ENCODE peak calls at places on chromosomes 7 and 10, in six cellular contexts. One of them, this sample, is unnamed.

GRCh38 chr10:48266528-48266927 is 8.0 kb downstream of the FRMPD2 start:
- DNase-seq in cardiac muscle cell: no peak
- DNase-seq in IMR-90: no peak
- DNase-seq in HCT116: no peak
- DNase-seq in right cardiac atrium: no peak
- DNase-seq in naive thymus-derived CD4-positive, alpha-beta T cell: no peak
- DNase-seq in this sample: no peak

GRCh38 chr7:74174606-74175082 is 488 bp downstream of the EIF4H start:
- DNase-seq in cardiac muscle cell: peak; percentile 66
- DNase-seq in IMR-90: peak; percentile 51
- DNase-seq in HCT116: no peak
- DNase-seq in right cardiac atrium: peak; percentile 79
- DNase-seq in naive thymus-derived CD4-positive, alpha-beta T cell: no peak
- DNase-seq in this sample: peak; percentile 71

GRCh38 chr7:68417659-68418058 is 1180.6 kb upstream of the AUTS2 start:
- DNase-seq in cardiac muscle cell: no peak
- DNase-seq in IMR-90: no peak
- DNase-seq in HCT116: no peak
- DNase-seq in right cardiac atrium: no peak
- DNase-seq in naive thymus-derived CD4-positive, alpha-beta T cell: no peak
- DNase-seq in this sample: no peak

GRCh38 chr10:24701447-24701846 is 22.2 kb downstream of the ARHGAP21 start:
- DNase-seq in cardiac muscle cell: peak; percentile 33
- DNase-seq in IMR-90: no peak
- DNase-seq in HCT116: no peak
- DNase-seq in right cardiac atrium: no peak
- DNase-seq in naive thymus-derived CD4-positive, alpha-beta T cell: no peak
- DNase-seq in this sample: no peak

GRCh38 chr10:17657116-17657500 is 13.2 kb downstream of the STAM start:
- DNase-seq in cardiac muscle cell: no peak
- DNase-seq in IMR-90: no peak
- DNase-seq in HCT116: no peak
- DNase-seq in right cardiac atrium: no peak
- DNase-seq in naive thymus-derived CD4-positive, alpha-beta T cell: no peak
- DNase-seq in this sample: no peak

GRCh38 chr7:143965280-143965679 is 10.6 kb downstream of the OR2F1 start:
- DNase-seq in cardiac muscle cell: peak; percentile 68
- DNase-seq in IMR-90: no peak
- DNase-seq in HCT116: no peak
- DNase-seq in right cardiac atrium: no peak
- DNase-seq in naive thymus-derived CD4-positive, alpha-beta T cell: no peak
- DNase-seq in this sample: no peak

GRCh38 chr10:110446954-110447608 is 50.6 kb upstream of the DUSP5 start:
- DNase-seq in cardiac muscle cell: peak; percentile 94
- DNase-seq in IMR-90: peak; percentile 95
- DNase-seq in HCT116: no peak
- DNase-seq in right cardiac atrium: no peak
- DNase-seq in naive thymus-derived CD4-positive, alpha-beta T cell: no peak
- DNase-seq in this sample: no peak

GRCh38 chr10:87596351-87596750 is 63.3 kb upstream of the PAPSS2 start:
- DNase-seq in cardiac muscle cell: no peak
- DNase-seq in IMR-90: no peak
- DNase-seq in HCT116: no peak
- DNase-seq in right cardiac atrium: no peak
- DNase-seq in naive thymus-derived CD4-positive, alpha-beta T cell: no peak
- DNase-seq in this sample: no peak

GRCh38 chr10:12742776-12743175 is 258.7 kb downstream of the CCDC3 start:
- DNase-seq in cardiac muscle cell: no peak
- DNase-seq in IMR-90: no peak
- DNase-seq in HCT116: no peak
- DNase-seq in right cardiac atrium: no peak
- DNase-seq in naive thymus-derived CD4-positive, alpha-beta T cell: no peak
- DNase-seq in this sample: no peak

GRCh38 chr10:778626-779330 is 89.3 kb upstream of the DIP2C start:
- DNase-seq in cardiac muscle cell: no peak
- DNase-seq in IMR-90: peak; percentile 28
- DNase-seq in HCT116: no peak
- DNase-seq in right cardiac atrium: no peak
- DNase-seq in naive thymus-derived CD4-positive, alpha-beta T cell: no peak
- DNase-seq in this sample: no peak

GRCh38 chr10:89118091-89118490 is 89.0 kb downstream of the CH25H start:
- DNase-seq in cardiac muscle cell: peak; percentile 35
- DNase-seq in IMR-90: peak; percentile 69
- DNase-seq in HCT116: peak; percentile 47
- DNase-seq in right cardiac atrium: no peak
- DNase-seq in naive thymus-derived CD4-positive, alpha-beta T cell: no peak
- DNase-seq in this sample: no peak

GRCh38 chr10:30435068-30435422 is 1.1 kb downstream of the MAP3K8 start:
- DNase-seq in cardiac muscle cell: peak; percentile 62
- DNase-seq in IMR-90: peak; percentile 52
- DNase-seq in HCT116: no peak
- DNase-seq in right cardiac atrium: peak; percentile 65
- DNase-seq in naive thymus-derived CD4-positive, alpha-beta T cell: peak; percentile 18
- DNase-seq in this sample: peak; percentile 57

GRCh38 chr10:118590334-118590733 is 5.1 kb downstream of the PRLHR start:
- DNase-seq in cardiac muscle cell: peak; percentile 66
- DNase-seq in IMR-90: no peak
- DNase-seq in HCT116: no peak
- DNase-seq in right cardiac atrium: no peak
- DNase-seq in naive thymus-derived CD4-positive, alpha-beta T cell: no peak
- DNase-seq in this sample: peak; percentile 50

GRCh38 chr7:130844811-130845580 is 111.0 kb upstream of the KLF14 start:
- DNase-seq in cardiac muscle cell: peak; percentile 28
- DNase-seq in IMR-90: peak; percentile 56
- DNase-seq in HCT116: peak; percentile 87
- DNase-seq in right cardiac atrium: no peak
- DNase-seq in naive thymus-derived CD4-positive, alpha-beta T cell: no peak
- DNase-seq in this sample: no peak

GRCh38 chr10:45592926-45593325 is 79.6 kb downstream of the ZFAND4 start:
- DNase-seq in cardiac muscle cell: no peak
- DNase-seq in IMR-90: no peak
- DNase-seq in HCT116: no peak
- DNase-seq in right cardiac atrium: no peak
- DNase-seq in naive thymus-derived CD4-positive, alpha-beta T cell: no peak
- DNase-seq in this sample: no peak

GRCh38 chr7:149422065-149422913 is 38.6 kb downstream of the ZNF777 start:
- DNase-seq in cardiac muscle cell: peak; percentile 83
- DNase-seq in IMR-90: peak; percentile 53
- DNase-seq in HCT116: peak; percentile 53
- DNase-seq in right cardiac atrium: peak; percentile 85
- DNase-seq in naive thymus-derived CD4-positive, alpha-beta T cell: peak; percentile 81
- DNase-seq in this sample: peak; percentile 65

GRCh38 chr7:36154255-36155212 is 1.5 kb downstream of the EEPD1 start:
- DNase-seq in cardiac muscle cell: no peak
- DNase-seq in IMR-90: no peak
- DNase-seq in HCT116: no peak
- DNase-seq in right cardiac atrium: peak; percentile 67
- DNase-seq in naive thymus-derived CD4-positive, alpha-beta T cell: no peak
- DNase-seq in this sample: peak; percentile 27

GRCh38 chr7:41702635-41703371 is at the start of gene INHBA:
- DNase-seq in cardiac muscle cell: peak; percentile 81
- DNase-seq in IMR-90: peak; percentile 98
- DNase-seq in HCT116: no peak
- DNase-seq in right cardiac atrium: no peak
- DNase-seq in naive thymus-derived CD4-positive, alpha-beta T cell: no peak
- DNase-seq in this sample: peak; percentile 70

GRCh38 chr7:41701542-41701941 is 1.3 kb downstream of the INHBA start:
- DNase-seq in cardiac muscle cell: no peak
- DNase-seq in IMR-90: peak; percentile 33
- DNase-seq in HCT116: no peak
- DNase-seq in right cardiac atrium: no peak
- DNase-seq in naive thymus-derived CD4-positive, alpha-beta T cell: no peak
- DNase-seq in this sample: no peak

GRCh38 chr7:41700044-41700471 is 2.8 kb downstream of the INHBA start:
- DNase-seq in cardiac muscle cell: peak; percentile 25
- DNase-seq in IMR-90: peak; percentile 35
- DNase-seq in HCT116: no peak
- DNase-seq in right cardiac atrium: no peak
- DNase-seq in naive thymus-derived CD4-positive, alpha-beta T cell: no peak
- DNase-seq in this sample: no peak

GRCh38 chr7:41699532-41699931 is 3.4 kb downstream of the INHBA start:
- DNase-seq in cardiac muscle cell: peak; percentile 50
- DNase-seq in IMR-90: peak; percentile 53
- DNase-seq in HCT116: no peak
- DNase-seq in right cardiac atrium: no peak
- DNase-seq in naive thymus-derived CD4-positive, alpha-beta T cell: no peak
- DNase-seq in this sample: peak; percentile 35

GRCh38 chr7:41701068-41701467 is 1.8 kb downstream of the INHBA start:
- DNase-seq in cardiac muscle cell: no peak
- DNase-seq in IMR-90: no peak
- DNase-seq in HCT116: no peak
- DNase-seq in right cardiac atrium: no peak
- DNase-seq in naive thymus-derived CD4-positive, alpha-beta T cell: no peak
- DNase-seq in this sample: no peak
- H3K27me3 ChIP-seq in cardiac muscle cell: no peaks in the 10 kb centered on the region
- H3K27me3 ChIP-seq in IMR-90: no peaks in the 10 kb centered on the region
- H3K27me3 ChIP-seq in HCT116: no peaks in the 10 kb centered on the region
- H3K27me3 ChIP-seq in right cardiac atrium: no peaks in the 10 kb centered on the region
- H3K27me3 ChIP-seq in naive thymus-derived CD4-positive, alpha-beta T cell: no peaks in the 10 kb centered on the region
- H3K27me3 ChIP-seq in this sample: no peaks in the 10 kb centered on the region

GRCh38 chr7:88256906-88257305 is 37.1 kb upstream of the SRI start:
- DNase-seq in cardiac muscle cell: no peak
- DNase-seq in IMR-90: no peak
- DNase-seq in HCT116: no peak
- DNase-seq in right cardiac atrium: no peak
- DNase-seq in naive thymus-derived CD4-positive, alpha-beta T cell: no peak
- DNase-seq in this sample: no peak
- H3K4me3 ChIP-seq in cardiac muscle cell: no peak overlapping the region
- H3K4me3 ChIP-seq in IMR-90: no peak overlapping the region
- H3K4me3 ChIP-seq in HCT116: no peak overlapping the region
- H3K4me3 ChIP-seq in right cardiac atrium: no peak overlapping the region
- H3K4me3 ChIP-seq in naive thymus-derived CD4-positive, alpha-beta T cell: no peak overlapping the region
- H3K4me3 ChIP-seq in this sample: no peak overlapping the region

GRCh38 chr7:39608278-39608677 is 15.1 kb upstream of the RALA start:
- DNase-seq in cardiac muscle cell: no peak
- DNase-seq in IMR-90: no peak
- DNase-seq in HCT116: no peak
- DNase-seq in right cardiac atrium: no peak
- DNase-seq in naive thymus-derived CD4-positive, alpha-beta T cell: no peak
- DNase-seq in this sample: no peak
- H3K27ac ChIP-seq in cardiac muscle cell: no peak overlapping the region
- H3K27ac ChIP-seq in IMR-90: no peak overlapping the region
- H3K27ac ChIP-seq in HCT116: no peak overlapping the region
- H3K27ac ChIP-seq in right cardiac atrium: no peak overlapping the region
- H3K27ac ChIP-seq in naive thymus-derived CD4-positive, alpha-beta T cell: no peak overlapping the region
- H3K27ac ChIP-seq in this sample: no peak overlapping the region

GRCh38 chr7:1288390-1288995 is 55.8 kb downstream of the UNCX start:
- DNase-seq in cardiac muscle cell: no peak
- DNase-seq in IMR-90: no peak
- DNase-seq in HCT116: no peak
- DNase-seq in right cardiac atrium: peak; percentile 50
- DNase-seq in naive thymus-derived CD4-positive, alpha-beta T cell: no peak
- DNase-seq in this sample: no peak
- H3K27me3 ChIP-seq in cardiac muscle cell: no peaks in the 10 kb centered on the region
- H3K27me3 ChIP-seq in IMR-90: peaks cover 74% of the 10 kb centered on the region
- H3K27me3 ChIP-seq in HCT116: no peaks in the 10 kb centered on the region
- H3K27me3 ChIP-seq in right cardiac atrium: no peaks in the 10 kb centered on the region
- H3K27me3 ChIP-seq in naive thymus-derived CD4-positive, alpha-beta T cell: no peaks in the 10 kb centered on the region
- H3K27me3 ChIP-seq in this sample: no peaks in the 10 kb centered on the region

DNA sequence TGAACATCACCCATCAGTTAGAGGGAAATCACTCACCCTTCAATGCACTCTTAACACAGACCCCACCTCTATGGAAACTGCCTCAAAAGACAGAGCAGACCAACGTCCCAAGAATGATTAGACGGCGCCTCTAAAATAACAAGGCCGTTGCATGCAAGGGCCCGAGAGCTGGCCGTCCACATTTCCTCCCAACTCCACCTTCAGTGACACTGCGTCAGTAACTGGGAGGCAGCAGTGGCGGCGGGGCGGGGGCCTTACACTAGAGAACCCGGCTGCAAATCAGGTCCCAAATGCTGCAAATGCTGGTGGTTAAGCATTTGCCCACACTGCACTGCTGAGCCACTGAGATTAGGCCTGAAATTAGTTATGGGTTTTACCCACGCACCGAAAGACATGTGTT is 115.0 kb downstream of the PTPRN2 start:
- DNase-seq in cardiac muscle cell: no peak
- DNase-seq in IMR-90: no peak
- DNase-seq in HCT116: no peak
- DNase-seq in right cardiac atrium: no peak
- DNase-seq in naive thymus-derived CD4-positive, alpha-beta T cell: no peak
- DNase-seq in this sample: no peak
- H3K4me3 ChIP-seq in cardiac muscle cell: no peak overlapping the region
- H3K4me3 ChIP-seq in IMR-90: no peak overlapping the region
- H3K4me3 ChIP-seq in HCT116: no peak overlapping the region
- H3K4me3 ChIP-seq in right cardiac atrium: no peak overlapping the region
- H3K4me3 ChIP-seq in naive thymus-derived CD4-positive, alpha-beta T cell: no peak overlapping the region
- H3K4me3 ChIP-seq in this sample: no peak overlapping the region

GRCh38 chr10:60731134-60731883 is 47.0 kb upstream of the CDK1 start:
- DNase-seq in cardiac muscle cell: no peak
- DNase-seq in IMR-90: no peak
- DNase-seq in HCT116: no peak
- DNase-seq in right cardiac atrium: no peak
- DNase-seq in naive thymus-derived CD4-positive, alpha-beta T cell: peak; percentile 29
- DNase-seq in this sample: no peak

GRCh38 chr10:60728056-60728455 is 50.2 kb upstream of the CDK1 start:
- DNase-seq in cardiac muscle cell: no peak
- DNase-seq in IMR-90: no peak
- DNase-seq in HCT116: no peak
- DNase-seq in right cardiac atrium: no peak
- DNase-seq in naive thymus-derived CD4-positive, alpha-beta T cell: peak; percentile 62
- DNase-seq in this sample: no peak

GRCh38 chr10:60732240-60733188 is 45.8 kb upstream of the CDK1 start:
- DNase-seq in cardiac muscle cell: no peak
- DNase-seq in IMR-90: no peak
- DNase-seq in HCT116: no peak
- DNase-seq in right cardiac atrium: no peak
- DNase-seq in naive thymus-derived CD4-positive, alpha-beta T cell: peak; percentile 44
- DNase-seq in this sample: peak; percentile 57

GRCh38 chr10:60726253-60726652 is 52.0 kb upstream of the CDK1 start:
- DNase-seq in cardiac muscle cell: no peak
- DNase-seq in IMR-90: no peak
- DNase-seq in HCT116: no peak
- DNase-seq in right cardiac atrium: no peak
- DNase-seq in naive thymus-derived CD4-positive, alpha-beta T cell: no peak
- DNase-seq in this sample: no peak

DNA sequence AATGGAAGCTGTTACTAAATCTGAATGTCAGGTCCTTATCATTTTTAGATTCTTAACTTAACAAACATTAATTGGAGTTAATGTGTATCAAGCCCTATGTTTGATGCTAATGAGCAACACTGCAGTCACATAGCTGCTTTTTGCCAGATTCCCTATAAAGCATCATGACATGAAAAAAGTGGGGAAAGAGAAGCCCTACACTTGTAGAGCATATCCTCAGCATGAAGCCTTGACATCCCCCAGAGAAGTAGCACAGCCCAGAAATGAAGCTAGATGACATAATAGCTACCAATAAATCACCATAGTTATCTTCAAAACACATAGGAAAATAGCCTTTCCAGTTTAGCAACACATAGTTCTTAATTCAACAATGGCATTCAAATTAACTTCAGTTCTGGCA is 49.2 kb upstream of the CDK1 start:
- DNase-seq in cardiac muscle cell: no peak
- DNase-seq in IMR-90: no peak
- DNase-seq in HCT116: no peak
- DNase-seq in right cardiac atrium: no peak
- DNase-seq in naive thymus-derived CD4-positive, alpha-beta T cell: no peak
- DNase-seq in this sample: no peak
- H3K27ac ChIP-seq in cardiac muscle cell: no peak overlapping the region
- H3K27ac ChIP-seq in IMR-90: no peak overlapping the region
- H3K27ac ChIP-seq in HCT116: no peak overlapping the region
- H3K27ac ChIP-seq in right cardiac atrium: no peak overlapping the region
- H3K27ac ChIP-seq in naive thymus-derived CD4-positive, alpha-beta T cell: peak overlapping the region; percentile 89
- H3K27ac ChIP-seq in this sample: no peak overlapping the region

GRCh38 chr7:155469311-155470185 is 11.6 kb downstream of the EN2 start:
- DNase-seq in cardiac muscle cell: no peak
- DNase-seq in IMR-90: no peak
- DNase-seq in HCT116: no peak
- DNase-seq in right cardiac atrium: no peak
- DNase-seq in naive thymus-derived CD4-positive, alpha-beta T cell: no peak
- DNase-seq in this sample: no peak
- H3K27me3 ChIP-seq in cardiac muscle cell: peaks cover 100% of the 10 kb centered on the region
- H3K27me3 ChIP-seq in IMR-90: peaks cover 87% of the 10 kb centered on the region
- H3K27me3 ChIP-seq in HCT116: peaks cover 8% of the 10 kb centered on the region
- H3K27me3 ChIP-seq in right cardiac atrium: no peaks in the 10 kb centered on the region
- H3K27me3 ChIP-seq in naive thymus-derived CD4-positive, alpha-beta T cell: peaks cover 29% of the 10 kb centered on the region
- H3K27me3 ChIP-seq in this sample: peaks cover 5% of the 10 kb centered on the region